ENCODE peak calls at places on chromosomes 2 and 18, in five cellular contexts. P is cardiac muscle cell, O is heart right ventricle, N is ascending aorta, E is suprapubic skin. K is an unnamed sample. For H3K4me1 and H3K36me3, the result is how much of the 10 kb centered on the place peaks cover.

GRCh38 chr2:79000008-79000576 is 25.4 kb upstream of the REG3G start:
- DNase-seq in P (no peak), O (no peak), N (no peak), E (no peak), K (no peak)

GRCh38 chr2:111178730-111179405 is 58.2 kb downstream of the BCL2L11 start:
- DNase-seq in P (peak), O (no peak), N (no peak), E (no peak), K (peak)

GRCh38 chr2:134773372-134774073 is 54.7 kb upstream of the TMEM163 start:
- DNase-seq in P (peak), O (no peak), N (no peak), E (no peak), K (no peak)

GRCh38 chr2:11872948-11873269 is 126.5 kb downstream of the LPIN1 start:
- DNase-seq in P (no peak), O (no peak), N (no peak), E (no peak), K (no peak)

GRCh38 chr2:1891147-1891546 is 146.8 kb upstream of the PXDN start:
- DNase-seq in P (no peak), O (peak), N (no peak), E (no peak), K (no peak)

GRCh38 chr18:10406172-10406663 is 48.2 kb upstream of the APCDD1 start:
- DNase-seq in P (no peak), O (peak), N (no peak), E (no peak), K (no peak)

GRCh38 chr2:47134386-47135090 is 20.6 kb downstream of the STPG4 start:
- DNase-seq in P (no peak), O (no peak), N (no peak), E (no peak), K (no peak)

GRCh38 chr2:38600242-38600891 is 2.4 kb downstream of the HNRNPLL start:
- DNase-seq in P (peak), O (no peak), N (no peak), E (no peak), K (no peak)

GRCh38 chr18:11156977-11157376 is 7.6 kb upstream of the PIEZO2 start:
- DNase-seq in P (no peak), O (no peak), N (no peak), E (no peak), K (no peak)

GRCh38 chr2:137938204-137938603 is 26.1 kb upstream of the HNMT start:
- DNase-seq in P (peak), O (no peak), N (no peak), E (no peak), K (peak)

GRCh38 chr2:1099418-1099817 is 148.8 kb downstream of the SNTG2 start:
- DNase-seq in P (no peak), O (no peak), N (no peak), E (no peak), K (no peak)

GRCh38 chr2:232400244-232401015 is 6.2 kb upstream of the ALPG start:
- DNase-seq in P (no peak), O (no peak), N (no peak), E (no peak), K (no peak)

GRCh38 chr2:147553743-147554142 is 291.1 kb upstream of the ACVR2A start:
- DNase-seq in P (no peak), O (peak), N (no peak), E (no peak), K (no peak)

GRCh38 chr18:49910986-49911385 is 97.7 kb upstream of the ACAA2 start:
- DNase-seq in P (no peak), O (no peak), N (no peak), E (no peak), K (no peak)

GRCh38 chr18:48869591-48869990 is 81.2 kb downstream of the SMAD7 start:
- DNase-seq in P (no peak), O (no peak), N (no peak), E (no peak), K (no peak)

GRCh38 chr18:74806073-74806472 is 208.4 kb downstream of the ZNF407 start:
- DNase-seq in P (no peak), O (no peak), N (no peak), E (no peak), K (no peak)

GRCh38 chr2:72089537-72089936 is 58.1 kb downstream of the CYP26B1 start:
- DNase-seq in P (no peak), O (no peak), N (no peak), E (no peak), K (no peak)

GRCh38 chr18:28040216-28040615 is 136.7 kb downstream of the CDH2 start:
- DNase-seq in P (no peak), O (no peak), N (no peak), E (no peak), K (no peak)

GRCh38 chr2:160606336-160606735 is 112.7 kb upstream of the RBMS1 start:
- DNase-seq in P (no peak), O (no peak), N (no peak), E (no peak), K (peak)

GRCh38 chr2:925309-925708 is 25.3 kb upstream of the SNTG2 start:
- DNase-seq in P (no peak), O (no peak), N (no peak), E (no peak), K (no peak)

GRCh38 chr2:193695367-193695766 is 1500.6 kb upstream of the TMEFF2 start:
- DNase-seq in P (peak), O (no peak), N (no peak), E (no peak), K (no peak)

GRCh38 chr2:153819501-153819900 is 52.2 kb upstream of the GALNT13 start:
- DNase-seq in P (no peak), O (no peak), N (no peak), E (no peak), K (no peak)

GRCh38 chr18:48310353-48310752 is 98.8 kb downstream of the ZBTB7C start:
- DNase-seq in P (no peak), O (no peak), N (no peak), E (no peak), K (no peak)

GRCh38 chr2:23009545-23010149 is 375.3 kb upstream of the KLHL29 start:
- DNase-seq in P (peak), O (peak), N (no peak), E (no peak), K (no peak)

GRCh38 chr2:234842753-234843152 is 109.1 kb upstream of the SH3BP4 start:
- DNase-seq in P (no peak), O (no peak), N (no peak), E (no peak), K (no peak)

GRCh38 chr2:189016311-189016830 is 42.2 kb downstream of the COL3A1 start:
- DNase-seq in P (peak), O (no peak), N (no peak), E (no peak), K (no peak)

GRCh38 chr2:119460076-119460475 is 28.4 kb downstream of the TMEM37 start:
- DNase-seq in P (no peak), O (no peak), N (no peak), E (no peak), K (no peak)

DNA sequence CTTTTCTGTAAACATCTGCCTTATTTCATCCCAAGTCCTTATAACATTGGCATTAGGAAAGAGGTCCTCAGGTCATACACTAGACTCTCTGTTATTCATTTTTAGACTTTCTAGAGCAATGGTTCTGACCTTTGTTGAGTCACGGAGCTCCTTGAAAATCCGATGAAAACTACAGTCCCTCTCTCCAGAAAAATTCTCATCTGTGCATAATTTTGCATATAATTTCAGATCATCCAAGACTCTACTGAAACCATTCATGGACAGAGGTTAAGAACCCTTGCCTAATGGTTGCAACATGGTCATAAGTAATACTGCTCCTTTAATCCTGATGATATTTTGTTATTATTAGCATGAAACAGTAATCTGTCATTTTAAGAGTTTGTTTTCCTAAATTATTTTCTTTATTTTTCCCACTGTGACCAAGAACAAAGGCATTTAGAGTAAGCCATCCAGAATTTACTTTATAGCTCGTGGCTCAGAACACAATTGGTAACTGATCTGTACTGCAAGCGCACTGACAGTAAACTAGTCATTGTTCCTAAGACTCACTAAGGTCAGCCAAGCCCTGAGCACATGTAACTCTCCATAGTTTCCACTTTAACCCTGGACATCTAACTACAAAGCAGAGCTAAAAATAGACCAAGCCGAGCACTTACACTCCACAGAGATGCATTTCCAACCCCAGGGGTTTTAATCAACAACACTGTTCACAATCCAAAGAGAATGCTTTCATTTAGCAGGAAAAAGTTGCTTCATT is 8.4 kb downstream of the MYOM1 start:
- DNase-seq in P (peak), O (peak), N (no peak), E (no peak), K (peak)
- H3K4me1 ChIP-seq in P (half or more), O (half or more), N (under half), E (under half), K (under half)

DNA sequence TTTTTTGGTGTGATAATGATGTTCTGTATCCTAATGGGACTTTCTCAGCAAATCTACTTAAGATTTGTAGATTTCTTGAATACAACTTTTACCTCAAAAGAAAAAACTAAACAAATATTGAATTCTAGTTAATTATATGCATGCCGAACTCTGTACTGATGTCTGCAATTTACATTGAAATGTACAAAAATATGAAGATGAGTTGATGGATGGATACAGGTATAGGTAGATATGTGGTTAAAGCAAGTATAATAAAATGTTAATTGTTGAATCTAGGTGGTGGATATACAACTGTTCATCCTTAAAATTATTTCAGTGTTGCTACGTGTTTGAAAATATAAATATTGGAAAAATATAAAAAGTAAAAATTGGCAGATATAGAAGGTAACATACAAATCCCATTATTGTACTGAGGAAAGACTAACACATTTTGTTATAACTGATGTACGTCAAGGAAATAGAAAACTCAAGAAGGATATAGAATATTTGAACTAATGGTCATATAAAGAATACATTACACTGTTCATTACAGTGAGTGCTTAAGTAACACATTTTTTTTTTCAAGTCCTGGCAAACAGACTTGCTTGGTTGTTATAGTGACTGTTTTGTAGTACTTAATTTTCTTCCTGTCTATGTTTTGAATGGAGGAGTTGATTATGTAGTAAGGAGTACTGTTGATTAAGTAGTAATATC is 33.8 kb downstream of the DDX1 start:
- DNase-seq in P (no peak), O (no peak), N (no peak), E (no peak), K (no peak)
- H3K36me3 ChIP-seq in P (half or more), O (half or more), N (half or more), E (half or more), K (half or more)

GRCh38 chr2:158502984-158503383 is 46.2 kb downstream of the PKP4 start:
- DNase-seq in P (peak), O (no peak), N (no peak), E (no peak), K (peak)
- H3K4me1 ChIP-seq in P (under half), O (half or more), N (under half), E (under half), K (under half)

GRCh38 chr2:230384986-230385385 is 31.0 kb upstream of the SP100 start:
- DNase-seq in P (no peak), O (no peak), N (no peak), E (no peak), K (no peak)
- H3K36me3 ChIP-seq in P (under half), O (under half), N (under half), E (under half), K (under half)

GRCh38 chr2:227625420-227625819 is 8.1 kb downstream of the SCYGR4 start:
- DNase-seq in P (no peak), O (no peak), N (no peak), E (no peak), K (no peak)
- H3K4me1 ChIP-seq in P (under half), O (under half), N (under half), E (under half), K (under half)

GRCh38 chr2:217971166-217971565 is 31.6 kb downstream of the TNS1 start:
- DNase-seq in P (no peak), O (no peak), N (peak), E (no peak), K (no peak)

GRCh38 chr2:217974389-217975005 is 28.3 kb downstream of the TNS1 start:
- DNase-seq in P (no peak), O (no peak), N (peak), E (peak), K (no peak)

GRCh38 chr2:217973008-217973787 is 29.6 kb downstream of the TNS1 start:
- DNase-seq in P (no peak), O (no peak), N (peak), E (peak), K (no peak)

GRCh38 chr2:217972037-217972436 is 30.8 kb downstream of the TNS1 start:
- DNase-seq in P (no peak), O (no peak), N (peak), E (peak), K (no peak)

DNA sequence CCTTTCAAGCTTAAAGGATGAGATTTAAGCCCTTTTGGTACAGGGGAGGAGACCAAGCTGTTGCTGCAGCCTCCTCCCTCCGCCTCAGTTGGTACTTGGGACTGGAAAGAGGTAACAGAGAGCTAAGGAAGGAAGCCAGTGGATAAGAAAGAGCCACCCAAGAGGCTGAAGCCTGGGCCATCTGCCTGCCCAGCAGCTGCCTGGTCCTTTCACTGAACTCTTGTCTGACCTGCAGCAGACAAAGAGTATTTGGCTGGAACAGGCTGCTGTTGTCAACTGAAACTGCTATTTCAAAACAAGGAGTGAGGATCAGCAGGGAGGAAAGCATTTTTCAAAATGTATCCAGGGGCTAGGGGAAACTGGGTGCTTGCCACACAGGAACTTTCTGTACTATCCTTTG is 30.3 kb downstream of the TNS1 start:
- DNase-seq in P (peak), O (no peak), N (peak), E (peak), K (no peak)
- H3K36me3 ChIP-seq in P (under half), O (under half), N (under half), E (under half), K (under half)

GRCh38 chr2:98086491-98087446 is at the start of gene VWA3B:
- DNase-seq in P (peak), O (peak), N (peak), E (peak), K (peak)
- H3K4me1 ChIP-seq in P (under half), O (under half), N (under half), E (under half), K (under half)

DNA sequence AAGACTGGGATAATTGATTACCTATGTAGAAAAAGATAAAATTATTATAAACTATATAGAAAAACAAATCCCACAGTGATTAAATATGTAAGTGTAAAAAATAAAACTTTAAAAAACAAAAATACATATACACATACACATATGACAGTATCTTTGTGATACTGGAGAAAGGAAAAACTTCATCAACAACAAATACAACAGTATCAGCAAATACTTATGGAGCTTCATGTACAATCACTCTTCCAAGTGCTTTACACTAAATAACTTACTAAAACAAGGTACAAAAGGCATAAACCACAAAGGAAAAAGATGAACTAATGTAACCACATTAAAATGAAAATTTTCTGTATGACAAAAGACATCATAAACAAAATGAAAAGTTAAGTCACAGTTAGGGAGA is 24.1 kb upstream of the GFPT1 start:
- DNase-seq in P (no peak), O (no peak), N (no peak), E (no peak), K (no peak)
- H3K36me3 ChIP-seq in P (under half), O (under half), N (under half), E (half or more), K (under half)

DNA sequence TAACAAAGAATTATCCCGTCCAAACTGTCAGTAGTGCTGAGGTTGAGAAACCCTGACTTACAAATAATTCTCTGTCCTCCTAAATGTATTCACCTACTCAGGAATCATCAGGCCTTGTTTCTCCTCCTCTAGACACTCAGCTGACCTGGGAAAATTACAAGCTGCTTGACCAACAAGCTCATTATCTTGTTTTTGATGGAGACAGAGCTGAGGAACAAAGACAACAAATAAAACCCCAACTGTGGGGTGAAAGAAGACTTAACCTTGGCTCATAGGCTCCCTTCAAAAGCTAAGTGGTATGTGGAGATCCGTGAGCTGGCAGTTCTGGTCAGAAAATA is 64.5 kb downstream of the CLHC1 start:
- DNase-seq in P (no peak), O (no peak), N (no peak), E (no peak), K (no peak)
- H3K4me1 ChIP-seq in P (under half), O (under half), N (under half), E (half or more), K (under half)

DNA sequence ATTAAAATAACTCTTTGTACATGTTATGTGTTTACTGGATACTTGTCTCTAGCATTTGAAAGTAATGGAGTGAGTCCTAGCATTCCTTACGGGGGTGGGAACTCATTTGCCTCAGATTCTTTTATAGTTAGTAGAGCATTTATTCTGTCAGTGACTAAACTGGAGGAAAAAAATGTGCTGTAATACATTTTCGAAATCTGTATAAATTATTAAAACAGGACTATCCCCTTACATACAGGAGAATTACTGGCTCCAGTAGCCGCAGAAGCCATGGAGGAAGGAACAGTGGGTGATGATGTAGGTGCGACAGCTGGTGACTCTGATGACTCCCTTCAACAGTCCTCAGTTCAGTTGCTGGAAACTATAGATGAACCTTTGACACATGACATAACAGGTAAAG is 122.4 kb downstream of the BIRC6 start:
- DNase-seq in P (peak), O (no peak), N (no peak), E (no peak), K (no peak)
- H3K36me3 ChIP-seq in P (half or more), O (under half), N (under half), E (half or more), K (half or more)